ENCODE peak calls at places on chromosomes 12 and 14, in eight cellular contexts. A is HT-29; R is effector memory CD4-positive, alpha-beta T cell; X is progenitor cell of endocrine pancreas; B is NCI-H748 treated with DMSO at 0.1 percent for 48 hours; C is HEK293T; Z is activated T-cell treated with anti-CD3 and anti-CD28 coated beads, Interleukin-2, amount 50 U/mL, for 72 hours; K is IMR-90. P is an unnamed sample.

GRCh38 chr12:24920141-24920540 is 28.8 kb downstream of the BCAT1 start:
- DNase-seq in X (no peak), R (no peak), A (no peak), C (no peak), B (no peak), K (no peak), Z (no peak), P (no peak)

GRCh38 chr12:13209279-13210021 is 12.9 kb downstream of the EMP1 start:
- DNase-seq in B (no peak), K (no peak), C (no peak), X (no peak), R (no peak), A (no peak), Z (no peak), P (peak)

GRCh38 chr12:48815281-48816110 is 2.8 kb upstream of the CACNB3 start:
- DNase-seq in Z (peak), X (peak), C (peak), B (peak), K (peak), R (no peak), A (peak), P (peak)

GRCh38 chr12:72465940-72466630 is 193.9 kb downstream of the TRHDE start:
- DNase-seq in A (no peak), K (no peak), C (no peak), X (no peak), Z (no peak), B (no peak), R (no peak), P (no peak)

GRCh38 chr12:56377310-56377988 is 14.8 kb upstream of the APOF start:
- DNase-seq in B (no peak), A (peak), Z (no peak), X (no peak), C (no peak), R (no peak), K (peak), P (no peak)

GRCh38 chr14:64960762-64961276 is 11.3 kb downstream of the RAB15 start:
- DNase-seq in B (no peak), A (peak), C (peak), K (no peak), R (no peak), X (no peak), Z (no peak), P (peak)

GRCh38 chr12:91173139-91173538 is 9.5 kb downstream of the DCN start:
- DNase-seq in C (no peak), A (no peak), Z (no peak), R (no peak), K (no peak), B (no peak), X (no peak), P (no peak)

GRCh38 chr12:3333583-3333982 is 157.4 kb upstream of the PRMT8 start:
- DNase-seq in R (no peak), C (peak), A (peak), X (no peak), K (no peak), B (no peak), Z (no peak), P (peak)

GRCh38 chr12:113196996-113197395 is 11.5 kb downstream of the RITA1 start:
- DNase-seq in X (no peak), R (no peak), Z (peak), C (peak), A (peak), B (peak), K (peak), P (peak)

GRCh38 chr14:100815478-100816285 is 10.2 kb upstream of the MEG3 start:
- DNase-seq in B (no peak), K (peak), X (no peak), A (no peak), C (no peak), R (no peak), Z (no peak), P (no peak)

GRCh38 chr12:93848453-93849120 is 171.4 kb downstream of the CRADD start:
- DNase-seq in X (no peak), K (no peak), R (no peak), B (no peak), Z (no peak), C (no peak), A (no peak), P (no peak)

GRCh38 chr14:94129111-94129757 is at the start of gene IFI27L2:
- DNase-seq in X (peak), A (peak), Z (peak), C (peak), K (peak), R (peak), B (peak), P (peak)

GRCh38 chr14:104800600-104801283 is at the start of gene ZBTB42:
- DNase-seq in X (peak), A (peak), C (peak), R (peak), Z (peak), K (peak), B (peak), P (peak)

GRCh38 chr12:40248585-40249297 is 23.9 kb downstream of the LRRK2 start:
- DNase-seq in R (no peak), B (no peak), X (no peak), K (no peak), Z (no peak), C (no peak), A (no peak), P (no peak)

GRCh38 chr14:76698191-76698590 is 63.1 kb upstream of the VASH1 start:
- DNase-seq in X (no peak), R (no peak), Z (no peak), C (no peak), B (no peak), A (no peak), K (no peak), P (no peak)

GRCh38 chr12:114695305-114695592 is 11.3 kb upstream of the TBX3 start:
- DNase-seq in Z (no peak), X (no peak), R (no peak), K (no peak), A (no peak), C (no peak), B (no peak), P (no peak)

GRCh38 chr14:76348898-76349297 is 27.0 kb upstream of the ESRRB start:
- DNase-seq in B (no peak), C (no peak), X (no peak), K (peak), A (no peak), R (no peak), Z (no peak), P (no peak)

GRCh38 chr12:123983822-123984485 is 10.9 kb downstream of the ZNF664 start:
- DNase-seq in Z (peak), B (peak), C (peak), A (peak), K (peak), R (peak), X (no peak), P (peak)